ENCODE peak calls at places on chromosomes 4 and X, in seven cellular contexts. One of them, this sample, is unnamed.

GRCh38 chrX:30821116-30821515 is 67.9 kb downstream of the TAB3 start:
- DNase-seq in A549: no peak
- DNase-seq in HepG2: no peak
- DNase-seq in IMR-90: no peak
- DNase-seq in GM12878: no peak
- DNase-seq in H1: no peak
- DNase-seq in K562: no peak
- DNase-seq in this sample: no peak

GRCh38 chr4:57132746-57133142 is 22.6 kb upstream of the IGFBP7 start:
- DNase-seq in A549: no peak
- DNase-seq in HepG2: no peak
- DNase-seq in IMR-90: no peak
- DNase-seq in GM12878: no peak
- DNase-seq in H1: no peak
- DNase-seq in K562: no peak
- DNase-seq in this sample: no peak

GRCh38 chrX:153592966-153593688 is 5.8 kb downstream of the CCNQ start:
- DNase-seq in A549: no peak
- DNase-seq in HepG2: no peak
- DNase-seq in IMR-90: no peak
- DNase-seq in GM12878: no peak
- DNase-seq in H1: no peak
- DNase-seq in K562: no peak
- DNase-seq in this sample: peak

GRCh38 chr4:146407669-146408084 is 114.1 kb downstream of the SLC10A7 start:
- DNase-seq in A549: no peak
- DNase-seq in HepG2: no peak
- DNase-seq in IMR-90: peak
- DNase-seq in GM12878: no peak
- DNase-seq in H1: no peak
- DNase-seq in K562: peak
- DNase-seq in this sample: no peak

GRCh38 chrX:154409222-154409871 is at the start of gene DNASE1L1:
- DNase-seq in A549: peak
- DNase-seq in HepG2: peak
- DNase-seq in IMR-90: peak
- DNase-seq in GM12878: no peak
- DNase-seq in H1: peak
- DNase-seq in K562: peak
- DNase-seq in this sample: no peak

GRCh38 chrX:141839856-141840255 is 1.7 kb downstream of the MAGEC3 start:
- DNase-seq in A549: no peak
- DNase-seq in HepG2: no peak
- DNase-seq in IMR-90: no peak
- DNase-seq in GM12878: no peak
- DNase-seq in H1: no peak
- DNase-seq in K562: no peak
- DNase-seq in this sample: no peak

GRCh38 chr4:110550260-110550659 is 72.6 kb downstream of the PITX2 start:
- DNase-seq in A549: no peak
- DNase-seq in HepG2: no peak
- DNase-seq in IMR-90: peak
- DNase-seq in GM12878: no peak
- DNase-seq in H1: no peak
- DNase-seq in K562: no peak
- DNase-seq in this sample: no peak

GRCh38 chr4:164081801-164082200 is 587.3 kb downstream of the TMA16 start:
- DNase-seq in A549: no peak
- DNase-seq in HepG2: no peak
- DNase-seq in IMR-90: no peak
- DNase-seq in GM12878: no peak
- DNase-seq in H1: no peak
- DNase-seq in K562: no peak
- DNase-seq in this sample: no peak

GRCh38 chr4:2881431-2881830 is 37.8 kb downstream of the ADD1 start:
- DNase-seq in A549: no peak
- DNase-seq in HepG2: no peak
- DNase-seq in IMR-90: peak
- DNase-seq in GM12878: no peak
- DNase-seq in H1: no peak
- DNase-seq in K562: no peak
- DNase-seq in this sample: no peak

GRCh38 chr4:170420255-170420693 is 330.5 kb upstream of the AADAT start:
- DNase-seq in A549: no peak
- DNase-seq in HepG2: no peak
- DNase-seq in IMR-90: peak
- DNase-seq in GM12878: peak
- DNase-seq in H1: no peak
- DNase-seq in K562: no peak
- DNase-seq in this sample: no peak

GRCh38 chr4:2255501-2256155 is 6.3 kb downstream of the MXD4 start:
- DNase-seq in A549: no peak
- DNase-seq in HepG2: no peak
- DNase-seq in IMR-90: no peak
- DNase-seq in GM12878: no peak
- DNase-seq in H1: no peak
- DNase-seq in K562: no peak
- DNase-seq in this sample: peak

GRCh38 chrX:6574762-6575161 is 39.8 kb upstream of the VCX3A start:
- DNase-seq in A549: no peak
- DNase-seq in HepG2: no peak
- DNase-seq in IMR-90: no peak
- DNase-seq in GM12878: no peak
- DNase-seq in H1: peak
- DNase-seq in K562: no peak
- DNase-seq in this sample: peak

GRCh38 chrX:68699960-68700746 is 52.7 kb downstream of the STARD8 start:
- DNase-seq in A549: no peak
- DNase-seq in HepG2: no peak
- DNase-seq in IMR-90: peak
- DNase-seq in GM12878: no peak
- DNase-seq in H1: no peak
- DNase-seq in K562: no peak
- DNase-seq in this sample: no peak

GRCh38 chr4:7159923-7160322 is 32.4 kb upstream of the SORCS2 start:
- DNase-seq in A549: no peak
- DNase-seq in HepG2: peak
- DNase-seq in IMR-90: no peak
- DNase-seq in GM12878: no peak
- DNase-seq in H1: no peak
- DNase-seq in K562: no peak
- DNase-seq in this sample: no peak

GRCh38 chr4:112156546-112156945 is 11.3 kb downstream of the FAM241A start:
- DNase-seq in A549: no peak
- DNase-seq in HepG2: no peak
- DNase-seq in IMR-90: no peak
- DNase-seq in GM12878: no peak
- DNase-seq in H1: no peak
- DNase-seq in K562: no peak
- DNase-seq in this sample: no peak

GRCh38 chrX:154452823-154453222 is 5.3 kb upstream of the PLXNA3 start:
- DNase-seq in A549: no peak
- DNase-seq in HepG2: no peak
- DNase-seq in IMR-90: no peak
- DNase-seq in GM12878: no peak
- DNase-seq in H1: no peak
- DNase-seq in K562: no peak
- DNase-seq in this sample: no peak

GRCh38 chr4:188455353-188455752 is 316.1 kb downstream of the TRIML1 start:
- DNase-seq in A549: no peak
- DNase-seq in HepG2: peak
- DNase-seq in IMR-90: no peak
- DNase-seq in GM12878: no peak
- DNase-seq in H1: no peak
- DNase-seq in K562: no peak
- DNase-seq in this sample: no peak

GRCh38 chr4:22179124-22179874 is 230.7 kb upstream of the KCNIP4 start:
- DNase-seq in A549: no peak
- DNase-seq in HepG2: no peak
- DNase-seq in IMR-90: peak
- DNase-seq in GM12878: no peak
- DNase-seq in H1: no peak
- DNase-seq in K562: no peak
- DNase-seq in this sample: no peak

GRCh38 chrX:108437789-108438623 is at the start of gene COL4A6:
- DNase-seq in A549: peak
- DNase-seq in HepG2: peak
- DNase-seq in IMR-90: no peak
- DNase-seq in GM12878: no peak
- DNase-seq in H1: peak
- DNase-seq in K562: peak
- DNase-seq in this sample: no peak

GRCh38 chr4:90816754-90817153 is 689.6 kb downstream of the CCSER1 start:
- DNase-seq in A549: no peak
- DNase-seq in HepG2: no peak
- DNase-seq in IMR-90: no peak
- DNase-seq in GM12878: no peak
- DNase-seq in H1: no peak
- DNase-seq in K562: no peak
- DNase-seq in this sample: no peak

GRCh38 chr4:39324446-39324845 is 41.7 kb downstream of the RFC1 start:
- DNase-seq in A549: no peak
- DNase-seq in HepG2: peak
- DNase-seq in IMR-90: no peak
- DNase-seq in GM12878: no peak
- DNase-seq in H1: no peak
- DNase-seq in K562: no peak
- DNase-seq in this sample: no peak

GRCh38 chrX:34656467-34656841 is 631 bp downstream of the TMEM47 start:
- DNase-seq in A549: no peak
- DNase-seq in HepG2: no peak
- DNase-seq in IMR-90: no peak
- DNase-seq in GM12878: no peak
- DNase-seq in H1: no peak
- DNase-seq in K562: no peak
- DNase-seq in this sample: no peak

GRCh38 chrX:34655496-34656258 is 1.4 kb downstream of the TMEM47 start:
- DNase-seq in A549: no peak
- DNase-seq in HepG2: no peak
- DNase-seq in IMR-90: no peak
- DNase-seq in GM12878: no peak
- DNase-seq in H1: no peak
- DNase-seq in K562: no peak
- DNase-seq in this sample: no peak

GRCh38 chrX:34656842-34657780 is at the start of gene TMEM47:
- DNase-seq in A549: peak
- DNase-seq in HepG2: no peak
- DNase-seq in IMR-90: peak
- DNase-seq in GM12878: no peak
- DNase-seq in H1: peak
- DNase-seq in K562: peak
- DNase-seq in this sample: peak

GRCh38 chrX:34654939-34655338 is 2.1 kb downstream of the TMEM47 start:
- DNase-seq in A549: no peak
- DNase-seq in HepG2: no peak
- DNase-seq in IMR-90: no peak
- DNase-seq in GM12878: no peak
- DNase-seq in H1: no peak
- DNase-seq in K562: no peak
- DNase-seq in this sample: no peak

GRCh38 chrX:34653811-34654210 is 3.3 kb downstream of the TMEM47 start:
- DNase-seq in A549: no peak
- DNase-seq in HepG2: no peak
- DNase-seq in IMR-90: no peak
- DNase-seq in GM12878: no peak
- DNase-seq in H1: no peak
- DNase-seq in K562: no peak
- DNase-seq in this sample: no peak
- TF ChIP-seq RFX5 in A549: no peak
- TF ChIP-seq RFX5 in HepG2: no peak
- TF ChIP-seq RFX5 in IMR-90: no peak
- TF ChIP-seq RFX5 in GM12878: no peak
- TF ChIP-seq RFX5 in H1: no peak
- TF ChIP-seq RFX5 in K562: no peak
- TF ChIP-seq RFX5 in this sample: no peak

DNA sequence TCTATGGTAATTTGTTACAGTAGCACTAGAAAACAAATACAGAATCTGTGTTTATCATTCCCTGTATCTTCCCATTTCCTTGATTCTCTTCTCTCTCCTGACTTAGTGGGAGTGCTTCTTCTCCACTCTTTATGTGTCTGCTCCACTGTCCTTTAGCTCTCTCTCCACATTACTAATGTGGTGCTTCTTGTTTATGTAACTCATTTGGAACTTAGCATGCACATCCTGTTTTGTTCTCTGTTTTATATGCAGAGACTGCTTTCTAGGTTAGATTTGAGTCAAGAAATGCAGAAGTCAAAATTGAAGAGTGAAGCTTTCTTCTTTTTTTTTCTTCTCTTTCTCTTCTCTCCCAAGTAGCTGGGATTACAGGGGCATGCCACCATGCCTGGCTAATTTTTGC is 25.9 kb downstream of the ADH1A start:
- DNase-seq in A549: no peak
- DNase-seq in HepG2: no peak
- DNase-seq in IMR-90: no peak
- DNase-seq in GM12878: no peak
- DNase-seq in H1: no peak
- DNase-seq in K562: no peak
- DNase-seq in this sample: no peak
- TF ChIP-seq RFX5 in A549: no peak
- TF ChIP-seq RFX5 in HepG2: no peak
- TF ChIP-seq RFX5 in IMR-90: no peak
- TF ChIP-seq RFX5 in GM12878: no peak
- TF ChIP-seq RFX5 in H1: no peak
- TF ChIP-seq RFX5 in K562: no peak
- TF ChIP-seq RFX5 in this sample: no peak

GRCh38 chrX:19889582-19890342 is 2.4 kb upstream of the SH3KBP1 start:
- DNase-seq in A549: peak
- DNase-seq in HepG2: peak
- DNase-seq in IMR-90: peak
- DNase-seq in GM12878: peak
- DNase-seq in H1: no peak
- DNase-seq in K562: peak
- DNase-seq in this sample: no peak

GRCh38 chrX:19888419-19888879 is 1.0 kb upstream of the SH3KBP1 start:
- DNase-seq in A549: peak
- DNase-seq in HepG2: peak
- DNase-seq in IMR-90: peak
- DNase-seq in GM12878: no peak
- DNase-seq in H1: no peak
- DNase-seq in K562: peak
- DNase-seq in this sample: peak

GRCh38 chrX:19886375-19886774 is 1.0 kb downstream of the SH3KBP1 start:
- DNase-seq in A549: no peak
- DNase-seq in HepG2: peak
- DNase-seq in IMR-90: no peak
- DNase-seq in GM12878: no peak
- DNase-seq in H1: no peak
- DNase-seq in K562: no peak
- DNase-seq in this sample: no peak

GRCh38 chrX:19885732-19886131 is 1.7 kb downstream of the SH3KBP1 start:
- DNase-seq in A549: no peak
- DNase-seq in HepG2: no peak
- DNase-seq in IMR-90: no peak
- DNase-seq in GM12878: no peak
- DNase-seq in H1: no peak
- DNase-seq in K562: no peak
- DNase-seq in this sample: no peak

GRCh38 chrX:19886888-19887531 is 390 bp downstream of the SH3KBP1 start:
- DNase-seq in A549: peak
- DNase-seq in HepG2: no peak
- DNase-seq in IMR-90: no peak
- DNase-seq in GM12878: no peak
- DNase-seq in H1: peak
- DNase-seq in K562: peak
- DNase-seq in this sample: peak
- TF ChIP-seq RFX5 in A549: no peak
- TF ChIP-seq RFX5 in HepG2: no peak
- TF ChIP-seq RFX5 in IMR-90: no peak
- TF ChIP-seq RFX5 in GM12878: no peak
- TF ChIP-seq RFX5 in H1: no peak
- TF ChIP-seq RFX5 in K562: no peak
- TF ChIP-seq RFX5 in this sample: no peak

GRCh38 chr4:138405439-138405838 is 163.3 kb upstream of the SLC7A11 start:
- DNase-seq in A549: no peak
- DNase-seq in HepG2: no peak
- DNase-seq in IMR-90: peak
- DNase-seq in GM12878: peak
- DNase-seq in H1: no peak
- DNase-seq in K562: no peak
- DNase-seq in this sample: no peak
- TF ChIP-seq RFX5 in A549: no peak
- TF ChIP-seq RFX5 in HepG2: no peak
- TF ChIP-seq RFX5 in IMR-90: no peak
- TF ChIP-seq RFX5 in GM12878: no peak
- TF ChIP-seq RFX5 in H1: no peak
- TF ChIP-seq RFX5 in K562: no peak
- TF ChIP-seq RFX5 in this sample: no peak